ENCODE peak calls at places on chromosome 20, in eight cellular contexts. J is lower lobe of right lung, M is GM23338, T is Peyer's patch, L is lung, S is osteocyte, Z is NB4, K is endothelial cell. R is an unnamed sample.

GRCh38 chr20:50192364-50193168 is 1.9 kb downstream of the CEBPB start:
- DNase-seq in J (peak), M (peak), T (peak), L (peak), S (peak), Z (peak), K (peak), R (peak)

GRCh38 chr20:58719258-58719657 is 26.7 kb downstream of the NPEPL1 start:
- DNase-seq in J (no peak), M (no peak), T (peak), L (peak), S (peak), Z (peak), K (peak), R (peak)

GRCh38 chr20:56636701-56637100 is 7.6 kb downstream of the TFAP2C start:
- DNase-seq in J (no peak), M (no peak), T (no peak), L (no peak), S (no peak), Z (no peak), K (no peak), R (no peak)

GRCh38 chr20:32945710-32946221 is 58.5 kb downstream of the SUN5 start:
- DNase-seq in J (no peak), M (peak), T (no peak), L (no peak), S (no peak), Z (peak), K (peak), R (no peak)

GRCh38 chr20:37837934-37838333 is 65.0 kb upstream of the VSTM2L start:
- DNase-seq in J (no peak), M (no peak), T (no peak), L (no peak), S (no peak), Z (no peak), K (no peak), R (no peak)

GRCh38 chr20:19252670-19253120 is 40.3 kb downstream of the SLC24A3 start:
- DNase-seq in J (peak), M (no peak), T (peak), L (peak), S (no peak), Z (peak), K (no peak), R (no peak)

GRCh38 chr20:20611165-20611564 is 101.3 kb downstream of the RALGAPA2 start:
- DNase-seq in J (no peak), M (no peak), T (no peak), L (no peak), S (no peak), Z (no peak), K (no peak), R (no peak)

GRCh38 chr20:41078329-41078728 is 49.7 kb downstream of the TOP1 start:
- DNase-seq in J (no peak), M (peak), T (no peak), L (no peak), S (no peak), Z (peak), K (no peak), R (no peak)

GRCh38 chr20:49446808-49447207 is 35.7 kb downstream of the KCNB1 start:
- DNase-seq in J (peak), M (peak), T (peak), L (peak), S (peak), Z (no peak), K (peak), R (no peak)

GRCh38 chr20:21809961-21810523 is 104.6 kb downstream of the PAX1 start:
- DNase-seq in J (no peak), M (no peak), T (no peak), L (no peak), S (no peak), Z (no peak), K (no peak), R (no peak)

GRCh38 chr20:21808139-21808538 is 102.7 kb downstream of the PAX1 start:
- DNase-seq in J (no peak), M (no peak), T (no peak), L (no peak), S (no peak), Z (no peak), K (no peak), R (no peak)

GRCh38 chr20:21804779-21805178 is 99.3 kb downstream of the PAX1 start:
- DNase-seq in J (no peak), M (no peak), T (no peak), L (no peak), S (no peak), Z (no peak), K (no peak), R (no peak)

GRCh38 chr20:21812384-21812783 is 106.9 kb downstream of the PAX1 start:
- DNase-seq in J (no peak), M (no peak), T (no peak), L (no peak), S (no peak), Z (no peak), K (no peak), R (no peak)

GRCh38 chr20:21808863-21809664 is 103.6 kb downstream of the PAX1 start:
- DNase-seq in J (peak), M (peak), T (peak), L (no peak), S (no peak), Z (peak), K (peak), R (no peak)
- TF ChIP-seq CTCF in J (peak), M (peak), T (no peak), L (peak), S (peak), Z (peak), K (peak), R (peak)

GRCh38 chr20:9015984-9016324 is 52.9 kb upstream of the PLCB4 start:
- DNase-seq in J (no peak), M (peak), T (no peak), L (no peak), S (no peak), Z (no peak), K (no peak), R (no peak)

GRCh38 chr20:9019833-9020232 is 49.1 kb upstream of the PLCB4 start:
- DNase-seq in J (no peak), M (no peak), T (no peak), L (no peak), S (no peak), Z (no peak), K (no peak), R (no peak)

GRCh38 chr20:9021216-9021615 is 47.7 kb upstream of the PLCB4 start:
- DNase-seq in J (no peak), M (no peak), T (no peak), L (no peak), S (no peak), Z (no peak), K (no peak), R (no peak)

GRCh38 chr20:9021699-9022098 is 47.2 kb upstream of the PLCB4 start:
- DNase-seq in J (no peak), M (peak), T (no peak), L (no peak), S (no peak), Z (no peak), K (no peak), R (no peak)

GRCh38 chr20:9018346-9018745 is 50.5 kb upstream of the PLCB4 start:
- DNase-seq in J (no peak), M (no peak), T (no peak), L (no peak), S (no peak), Z (no peak), K (no peak), R (no peak)
- TF ChIP-seq CTCF in J (no peak), M (no peak), T (no peak), L (no peak), S (no peak), Z (no peak), K (no peak), R (no peak)

DNA sequence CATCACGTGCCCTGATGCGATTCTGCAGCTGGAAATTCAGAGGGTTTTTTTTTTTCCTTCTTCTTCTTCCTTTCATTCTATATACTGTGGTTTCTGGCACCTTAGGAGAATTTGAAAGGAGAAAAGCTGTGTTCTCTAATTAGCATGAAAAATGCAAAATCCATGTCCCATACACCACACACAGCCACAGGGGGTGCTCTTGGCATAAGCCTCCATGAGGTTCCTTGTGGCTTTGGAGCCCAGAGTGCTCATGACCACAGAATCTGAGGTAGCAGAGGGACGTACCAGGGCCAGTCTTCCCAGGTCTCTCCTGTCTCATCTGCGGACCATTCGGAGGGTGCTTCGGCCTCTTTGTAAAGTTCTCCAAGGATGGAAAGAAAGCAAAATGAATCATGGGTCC is 258.4 kb upstream of the CDH4 start:
- DNase-seq in J (no peak), M (peak), T (no peak), L (no peak), S (no peak), Z (peak), K (peak), R (no peak)
- TF ChIP-seq CTCF in J (no peak), M (peak), T (no peak), L (no peak), S (peak), Z (peak), K (peak), R (no peak)

DNA sequence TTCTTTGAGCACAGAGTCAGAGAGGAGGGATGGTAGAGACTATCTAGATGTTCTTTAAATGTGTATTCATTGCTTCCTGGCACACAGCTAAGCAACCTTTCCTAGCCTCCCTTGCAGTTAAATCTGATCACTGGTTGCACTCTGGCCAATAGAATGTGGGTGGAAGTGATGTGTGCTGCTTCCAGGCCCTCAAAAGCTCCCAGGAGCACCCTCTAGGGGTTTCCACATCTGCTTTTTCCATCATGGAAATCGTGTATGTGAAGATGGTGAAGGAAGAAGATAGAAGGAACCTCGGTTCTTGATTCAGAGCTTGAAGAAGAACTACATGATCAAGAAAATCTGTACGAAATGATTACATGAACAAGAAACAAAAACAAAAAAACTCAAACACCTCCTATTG is 149.8 kb upstream of the JAG1 start:
- DNase-seq in J (no peak), M (no peak), T (no peak), L (no peak), S (no peak), Z (no peak), K (no peak), R (no peak)
- TF ChIP-seq CTCF in J (no peak), M (peak), T (no peak), L (no peak), S (no peak), Z (no peak), K (no peak), R (no peak)

GRCh38 chr20:62404761-62405107 is 2.4 kb downstream of the CABLES2 start:
- DNase-seq in J (no peak), M (no peak), T (no peak), L (no peak), S (no peak), Z (no peak), K (no peak), R (no peak)

GRCh38 chr20:62406635-62407176 is 379 bp downstream of the CABLES2 start:
- DNase-seq in J (no peak), M (no peak), T (no peak), L (no peak), S (no peak), Z (no peak), K (no peak), R (no peak)

GRCh38 chr20:62405981-62406513 is 1.0 kb downstream of the CABLES2 start:
- DNase-seq in J (no peak), M (no peak), T (no peak), L (no peak), S (no peak), Z (no peak), K (no peak), R (no peak)

GRCh38 chr20:62404112-62404665 is 2.9 kb downstream of the CABLES2 start:
- DNase-seq in J (no peak), M (no peak), T (no peak), L (no peak), S (no peak), Z (no peak), K (no peak), R (no peak)

DNA sequence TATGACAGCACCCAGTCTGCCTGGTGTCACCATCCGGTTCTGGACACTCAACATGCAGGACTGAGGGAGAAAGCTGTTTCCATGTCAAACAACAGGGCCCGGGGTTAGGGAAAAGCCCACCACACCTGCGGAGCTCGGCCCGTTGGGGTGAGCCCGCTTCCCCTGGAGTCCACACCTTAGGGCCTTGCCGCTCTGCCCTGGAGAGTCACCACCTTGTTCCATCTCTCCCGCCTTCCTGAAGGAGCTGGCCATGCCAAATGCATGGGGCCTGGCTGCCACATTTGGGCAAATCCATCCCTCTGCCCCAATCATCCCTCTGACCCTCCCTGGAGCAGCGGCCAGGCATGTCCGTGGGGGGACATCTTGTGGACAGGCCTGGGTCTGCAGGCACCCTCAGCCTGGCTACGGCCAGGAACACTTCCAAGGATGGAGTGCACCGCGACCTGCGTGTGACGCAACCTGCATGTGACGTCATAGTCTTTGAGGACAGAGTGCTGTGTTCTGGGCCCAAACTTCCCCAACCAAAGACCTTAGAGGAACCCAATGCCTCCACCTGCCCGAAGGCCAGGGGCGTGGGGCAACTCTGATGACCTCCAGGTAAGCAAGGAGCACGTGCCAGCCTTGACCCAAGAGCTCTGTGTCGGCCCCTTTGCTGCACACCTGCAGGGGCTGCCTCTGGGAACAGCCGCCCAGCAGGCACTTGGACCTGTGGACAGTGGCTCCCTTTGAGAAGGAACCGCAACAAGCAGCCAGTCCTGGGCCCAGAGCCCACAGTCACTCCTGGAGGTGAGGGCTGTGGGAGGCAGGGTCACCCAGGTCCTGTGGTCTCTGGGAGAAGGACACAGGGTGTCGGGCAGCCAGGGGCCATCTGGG is 1.7 kb downstream of the CABLES2 start:
- DNase-seq in J (no peak), M (peak), T (peak), L (peak), S (no peak), Z (peak), K (peak), R (no peak)
- TF ChIP-seq CTCF in J (peak), M (peak), T (no peak), L (peak), S (peak), Z (peak), K (peak), R (no peak)

DNA sequence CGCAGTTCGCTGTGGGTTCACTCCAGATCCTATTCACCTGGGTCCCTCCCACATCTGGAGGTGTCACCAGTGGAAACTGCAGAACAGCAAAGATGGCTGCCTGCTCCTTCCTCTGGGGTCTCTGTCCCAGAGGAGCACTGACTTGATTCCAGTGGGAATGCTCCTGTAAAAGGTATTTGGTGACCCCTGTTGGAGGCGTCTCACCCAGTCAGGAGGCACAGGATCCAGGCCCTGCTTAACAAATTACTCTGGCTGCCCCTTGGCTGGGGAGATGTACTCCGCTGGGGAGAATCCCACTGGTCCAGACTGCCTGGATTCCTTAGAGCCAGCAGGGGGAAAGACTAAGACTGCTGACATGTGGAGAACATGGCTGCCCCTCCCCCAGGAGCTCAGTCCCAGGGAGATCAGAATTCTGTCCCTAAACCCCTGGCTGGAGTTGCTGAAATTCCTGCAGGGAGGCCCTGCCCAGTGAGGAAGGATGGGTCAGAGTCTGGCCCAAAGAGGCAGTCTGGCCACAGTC is 483.0 kb downstream of the CBLN4 start:
- DNase-seq in J (no peak), M (no peak), T (no peak), L (no peak), S (no peak), Z (no peak), K (no peak), R (no peak)
- TF ChIP-seq CTCF in J (no peak), M (no peak), T (no peak), L (no peak), S (no peak), Z (no peak), K (no peak), R (no peak)

DNA sequence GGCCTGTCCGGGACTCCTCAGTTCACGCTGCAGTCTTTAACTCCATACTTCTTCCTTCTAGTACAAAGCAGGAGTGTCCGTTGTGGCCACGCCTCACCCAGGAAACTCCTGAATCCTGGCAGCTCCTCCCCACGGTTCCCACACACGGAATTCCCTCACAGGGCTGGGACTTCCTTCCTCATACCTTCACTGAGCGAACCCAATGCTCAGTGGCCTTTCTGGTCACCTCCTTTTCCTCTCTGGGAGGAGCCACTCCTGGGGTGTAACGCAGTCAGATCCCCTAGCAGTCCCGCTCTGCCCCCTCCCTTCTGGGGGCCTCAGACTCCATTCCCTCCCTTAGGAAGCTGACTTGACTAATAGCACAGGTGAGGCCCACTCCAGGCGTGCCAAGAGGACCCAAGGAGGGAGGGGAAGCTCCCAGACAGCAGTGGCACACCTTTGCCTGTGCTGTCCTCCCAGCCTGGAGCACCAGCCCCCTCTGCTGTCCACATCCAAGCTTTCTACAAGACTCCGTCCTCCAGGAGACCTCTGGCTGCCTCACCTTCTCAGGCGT is at the start of gene SLC52A3:
- DNase-seq in J (peak), M (peak), T (peak), L (peak), S (no peak), Z (peak), K (peak), R (no peak)
- TF ChIP-seq CTCF in J (peak), M (peak), T (no peak), L (no peak), S (no peak), Z (peak), K (peak), R (no peak)